ENCODE peak calls at places on chromosomes 7 and 10, in eight cellular contexts. One of them, this sample, is unnamed.
A peak's percentile ranks its signal among the peaks of the same experiment; 100 is the strongest.

GRCh38 chr7:17680026-17680425 is 260.3 kb downstream of the SNX13 start:
- DNase-seq in HS-5: peak; percentile 95
- DNase-seq in heart right ventricle: no peak
- DNase-seq in GM18507: no peak
- DNase-seq in amniotic stem cell: peak; percentile 69
- DNase-seq in NCI-H1417: no peak
- DNase-seq in activated gamma-delta T cell treated with anti-CD3 and anti-CD28 coated beads, Interleukin-2, amount 50 U/mL, for 16 hours: no peak
- DNase-seq in stimulated activated CD4-positive, alpha-beta T cell treated with anti-CD3 and anti-CD28 coated beads, Interleukin-15, amount 100 ng/mL, for 48 hours: no peak
- DNase-seq in this sample: peak; percentile 80

GRCh38 chr7:12805518-12805928 is 118.1 kb downstream of the ARL4A start:
- DNase-seq in GM18507: no peak
- DNase-seq in amniotic stem cell: no peak
- DNase-seq in NCI-H1417: no peak
- DNase-seq in heart right ventricle: no peak
- DNase-seq in stimulated activated CD4-positive, alpha-beta T cell treated with anti-CD3 and anti-CD28 coated beads, Interleukin-15, amount 100 ng/mL, for 48 hours: no peak
- DNase-seq in activated gamma-delta T cell treated with anti-CD3 and anti-CD28 coated beads, Interleukin-2, amount 50 U/mL, for 16 hours: no peak
- DNase-seq in HS-5: no peak
- DNase-seq in this sample: no peak

GRCh38 chr7:96654630-96655188 is 54.9 kb downstream of the SEM1 start:
- DNase-seq in activated gamma-delta T cell treated with anti-CD3 and anti-CD28 coated beads, Interleukin-2, amount 50 U/mL, for 16 hours: no peak
- DNase-seq in amniotic stem cell: no peak
- DNase-seq in GM18507: no peak
- DNase-seq in heart right ventricle: no peak
- DNase-seq in NCI-H1417: peak; percentile 94
- DNase-seq in HS-5: no peak
- DNase-seq in stimulated activated CD4-positive, alpha-beta T cell treated with anti-CD3 and anti-CD28 coated beads, Interleukin-15, amount 100 ng/mL, for 48 hours: no peak
- DNase-seq in this sample: no peak

GRCh38 chr10:71358292-71358691 is 38.4 kb upstream of the CDH23 start:
- DNase-seq in NCI-H1417: no peak
- DNase-seq in heart right ventricle: no peak
- DNase-seq in GM18507: no peak
- DNase-seq in amniotic stem cell: no peak
- DNase-seq in stimulated activated CD4-positive, alpha-beta T cell treated with anti-CD3 and anti-CD28 coated beads, Interleukin-15, amount 100 ng/mL, for 48 hours: no peak
- DNase-seq in activated gamma-delta T cell treated with anti-CD3 and anti-CD28 coated beads, Interleukin-2, amount 50 U/mL, for 16 hours: no peak
- DNase-seq in HS-5: no peak
- DNase-seq in this sample: no peak

GRCh38 chr7:64551375-64552142 is 11.3 kb downstream of the ZNF680 start:
- DNase-seq in GM18507: no peak
- DNase-seq in stimulated activated CD4-positive, alpha-beta T cell treated with anti-CD3 and anti-CD28 coated beads, Interleukin-15, amount 100 ng/mL, for 48 hours: no peak
- DNase-seq in heart right ventricle: no peak
- DNase-seq in NCI-H1417: no peak
- DNase-seq in amniotic stem cell: no peak
- DNase-seq in activated gamma-delta T cell treated with anti-CD3 and anti-CD28 coated beads, Interleukin-2, amount 50 U/mL, for 16 hours: no peak
- DNase-seq in HS-5: no peak
- DNase-seq in this sample: no peak

GRCh38 chr10:110413903-110414562 is 83.7 kb upstream of the DUSP5 start:
- DNase-seq in amniotic stem cell: no peak
- DNase-seq in stimulated activated CD4-positive, alpha-beta T cell treated with anti-CD3 and anti-CD28 coated beads, Interleukin-15, amount 100 ng/mL, for 48 hours: no peak
- DNase-seq in heart right ventricle: no peak
- DNase-seq in NCI-H1417: no peak
- DNase-seq in GM18507: no peak
- DNase-seq in activated gamma-delta T cell treated with anti-CD3 and anti-CD28 coated beads, Interleukin-2, amount 50 U/mL, for 16 hours: no peak
- DNase-seq in HS-5: no peak
- DNase-seq in this sample: no peak

GRCh38 chr10:88800152-88801125 is 2.1 kb upstream of the LIPM start:
- DNase-seq in stimulated activated CD4-positive, alpha-beta T cell treated with anti-CD3 and anti-CD28 coated beads, Interleukin-15, amount 100 ng/mL, for 48 hours: no peak
- DNase-seq in GM18507: no peak
- DNase-seq in heart right ventricle: no peak
- DNase-seq in amniotic stem cell: no peak
- DNase-seq in HS-5: no peak
- DNase-seq in activated gamma-delta T cell treated with anti-CD3 and anti-CD28 coated beads, Interleukin-2, amount 50 U/mL, for 16 hours: no peak
- DNase-seq in NCI-H1417: no peak
- DNase-seq in this sample: peak; percentile 25

GRCh38 chr7:74215921-74216320 is 6.1 kb downstream of the LAT2 start:
- DNase-seq in heart right ventricle: no peak
- DNase-seq in activated gamma-delta T cell treated with anti-CD3 and anti-CD28 coated beads, Interleukin-2, amount 50 U/mL, for 16 hours: no peak
- DNase-seq in HS-5: no peak
- DNase-seq in NCI-H1417: no peak
- DNase-seq in stimulated activated CD4-positive, alpha-beta T cell treated with anti-CD3 and anti-CD28 coated beads, Interleukin-15, amount 100 ng/mL, for 48 hours: no peak
- DNase-seq in amniotic stem cell: no peak
- DNase-seq in GM18507: no peak
- DNase-seq in this sample: no peak

GRCh38 chr10:133261726-133262325 is 14.8 kb downstream of the ADAM8 start:
- DNase-seq in amniotic stem cell: peak; percentile 36
- DNase-seq in GM18507: peak; percentile 83
- DNase-seq in HS-5: no peak
- DNase-seq in activated gamma-delta T cell treated with anti-CD3 and anti-CD28 coated beads, Interleukin-2, amount 50 U/mL, for 16 hours: peak; percentile 80
- DNase-seq in stimulated activated CD4-positive, alpha-beta T cell treated with anti-CD3 and anti-CD28 coated beads, Interleukin-15, amount 100 ng/mL, for 48 hours: peak; percentile 69
- DNase-seq in heart right ventricle: peak; percentile 85
- DNase-seq in NCI-H1417: peak; percentile 65
- DNase-seq in this sample: no peak